ENCODE peak calls at places on chromosomes 6 and 20, in four cellular contexts. I is right cardiac atrium; F is heart left ventricle; Q is CD8-positive, alpha-beta T cell. G is an unnamed sample. For H3K27me3, the result is how much of the 10 kb centered on the place peaks cover.

GRCh38 chr20:15902493-15902892 is 670.8 kb downstream of the KIF16B start:
- DNase-seq in I (no peak), F (no peak), Q (no peak), G (no peak)

GRCh38 chr20:45617591-45617990 is 11.9 kb upstream of the WFDC10A start:
- DNase-seq in I (no peak), F (no peak), Q (no peak), G (no peak)

GRCh38 chr6:80872194-80872950 is 765.9 kb downstream of the BCKDHB start:
- DNase-seq in I (no peak), F (peak), Q (no peak), G (peak)

GRCh38 chr20:13220194-13220856 is 749 bp upstream of the ISM1 start:
- DNase-seq in I (peak), F (no peak), Q (peak), G (peak)

GRCh38 chr20:4864292-4864691 is 137.0 kb downstream of the SLC23A2 start:
- DNase-seq in I (no peak), F (no peak), Q (no peak), G (no peak)

GRCh38 chr6:147390909-147391536 is 117.5 kb upstream of the SAMD5 start:
- DNase-seq in I (no peak), F (no peak), Q (no peak), G (no peak)

GRCh38 chr6:8743146-8743745 is 307.9 kb upstream of the SLC35B3 start:
- DNase-seq in I (no peak), F (no peak), Q (no peak), G (no peak)

GRCh38 chr6:7819641-7820040 is 90.9 kb downstream of the TXNDC5 start:
- DNase-seq in I (no peak), F (no peak), Q (no peak), G (no peak)

GRCh38 chr6:106692112-106692822 is 62.9 kb downstream of the QRSL1 start:
- DNase-seq in I (peak), F (no peak), Q (no peak), G (no peak)

GRCh38 chr20:12179692-12180091 is 262.0 kb downstream of the BTBD3 start:
- DNase-seq in I (no peak), F (no peak), Q (no peak), G (no peak)

GRCh38 chr6:157921685-157922367 is 59.8 kb upstream of the SYNJ2 start:
- DNase-seq in I (peak), F (peak), Q (no peak), G (no peak)

GRCh38 chr6:56902551-56903464 is 52.1 kb upstream of the BEND6 start:
- DNase-seq in I (no peak), F (peak), Q (no peak), G (no peak)

GRCh38 chr6:7684843-7685242 is 41.1 kb upstream of the BMP6 start:
- DNase-seq in I (no peak), F (no peak), Q (no peak), G (no peak)

GRCh38 chr6:140956567-140957306 is 1176.0 kb upstream of the GJE1 start:
- DNase-seq in I (no peak), F (no peak), Q (no peak), G (no peak)

GRCh38 chr6:14881399-14881798 is 364.5 kb upstream of the JARID2 start:
- DNase-seq in I (no peak), F (no peak), Q (no peak), G (no peak)

GRCh38 chr6:114042267-114043075 is 71.5 kb upstream of the HDAC2 start:
- DNase-seq in I (no peak), F (no peak), Q (no peak), G (no peak)

GRCh38 chr20:37560629-37561028 is 33.0 kb upstream of the BLCAP start:
- DNase-seq in I (no peak), F (no peak), Q (no peak), G (no peak)

GRCh38 chr20:36277546-36277945 is 28.6 kb upstream of the DLGAP4 start:
- DNase-seq in I (no peak), F (no peak), Q (no peak), G (no peak)

GRCh38 chr6:134853111-134854055 is 96.5 kb downstream of the ALDH8A1 start:
- DNase-seq in I (no peak), F (no peak), Q (no peak), G (no peak)

GRCh38 chr6:152529364-152529763 is 107.8 kb downstream of the SYNE1 start:
- DNase-seq in I (no peak), F (no peak), Q (no peak), G (no peak)

GRCh38 chr6:119443993-119444641 is 94.6 kb upstream of the MAN1A1 start:
- DNase-seq in I (no peak), F (no peak), Q (no peak), G (no peak)

GRCh38 chr6:102774326-102774725 is 1380.8 kb downstream of the GRIK2 start:
- DNase-seq in I (no peak), F (no peak), Q (no peak), G (no peak)

GRCh38 chr6:56400273-56400672 is 152.9 kb upstream of the COL21A1 start:
- DNase-seq in I (no peak), F (no peak), Q (no peak), G (no peak)

GRCh38 chr20:44714102-44714700 is 968 bp upstream of the CCN5 start:
- DNase-seq in I (no peak), F (no peak), Q (no peak), G (no peak)

GRCh38 chr6:98946877-98947410 is 802 bp downstream of the FBXL4 start:
- DNase-seq in I (peak), F (peak), Q (peak), G (no peak)

GRCh38 chr6:71220466-71220865 is 68.1 kb upstream of the OGFRL1 start:
- DNase-seq in I (no peak), F (no peak), Q (no peak), G (no peak)

GRCh38 chr6:35259946-35260626 is 551 bp downstream of the ZNF76 start:
- DNase-seq in I (peak), F (peak), Q (peak), G (peak)

GRCh38 chr6:32792901-32793400 is 23.9 kb downstream of the HLA-DOB start:
- DNase-seq in I (no peak), F (no peak), Q (no peak), G (no peak)
- H3K27me3 ChIP-seq in I (under half), F (half or more), Q (under half), G (half or more)

GRCh38 chr6:22892452-22892851 is 323.1 kb downstream of the HDGFL1 start:
- DNase-seq in I (no peak), F (no peak), Q (no peak), G (no peak)
- H3K27ac ChIP-seq in I (peak), F (peak), Q (no peak), G (peak)

DNA sequence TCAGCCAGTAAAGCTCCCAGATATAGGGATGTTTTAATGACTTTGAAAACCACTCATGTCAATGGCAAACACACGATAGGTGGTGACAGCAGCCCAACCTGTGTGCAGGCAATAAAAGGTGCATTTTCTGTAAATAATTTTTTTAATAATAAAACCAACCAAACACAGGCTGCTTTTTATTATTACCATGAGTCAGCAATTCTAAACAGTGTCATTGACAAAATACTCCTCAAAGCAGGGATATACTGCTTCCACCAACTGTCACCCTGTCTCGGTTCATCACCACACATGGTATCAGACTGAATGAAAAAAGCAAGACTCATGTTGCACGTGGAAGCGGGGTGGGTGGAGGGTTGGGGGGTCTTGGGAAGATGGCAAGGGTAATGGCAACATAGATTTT is 195.9 kb downstream of the ANKRD60 start:
- DNase-seq in I (no peak), F (no peak), Q (peak), G (no peak)
- H3K4me3 ChIP-seq in I (no peak), F (no peak), Q (no peak), G (no peak)

GRCh38 chr20:22925613-22925983 is 109.5 kb upstream of the SSTR4 start:
- DNase-seq in I (no peak), F (no peak), Q (no peak), G (no peak)
- H3K27me3 ChIP-seq in I (under half), F (under half), Q (under half), G (under half)

DNA sequence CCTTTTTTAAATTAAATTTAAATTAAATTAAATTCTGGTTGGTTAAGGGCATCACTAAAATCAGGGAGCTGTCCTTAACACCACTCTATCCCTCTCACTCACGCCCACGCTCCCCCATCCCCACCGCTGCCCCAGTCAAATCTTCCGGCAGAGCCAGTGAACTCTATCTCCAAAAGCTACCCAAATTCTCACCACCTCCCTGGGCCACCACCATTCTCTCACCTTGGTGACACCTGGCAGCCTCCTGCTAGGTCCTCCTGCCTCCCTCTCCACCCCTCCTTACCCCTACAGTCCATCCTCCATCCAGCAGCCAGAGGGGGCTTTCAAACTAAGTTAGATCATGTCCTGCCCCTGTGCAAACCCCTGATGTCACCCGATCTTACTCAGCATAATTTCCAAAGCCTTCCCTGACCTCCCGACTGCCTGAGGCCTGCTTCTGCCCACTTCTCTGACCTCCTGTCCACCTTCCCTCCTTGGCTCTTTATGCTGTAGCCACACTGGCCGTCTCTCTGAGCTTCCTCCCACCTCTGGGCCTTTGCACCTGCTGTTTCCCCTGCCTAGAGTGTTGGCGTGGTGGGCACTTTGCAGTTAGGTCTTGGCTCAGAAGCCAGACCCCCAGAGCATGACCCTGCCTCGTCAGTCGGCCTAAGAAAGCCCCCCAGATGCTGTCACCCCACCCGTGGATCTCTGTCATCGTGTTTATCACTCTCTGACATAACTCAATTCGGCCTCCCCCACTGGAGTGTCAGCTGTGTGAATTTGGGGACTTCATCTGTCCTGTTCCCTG is 24.7 kb downstream of the PTGIS start:
- DNase-seq in I (no peak), F (no peak), Q (no peak), G (no peak)
- H3K27ac ChIP-seq in I (no peak), F (no peak), Q (no peak), G (no peak)

GRCh38 chr6:50713226-50713625 is at the start of gene TFAP2D:
- DNase-seq in I (no peak), F (no peak), Q (no peak), G (no peak)
- H3K4me3 ChIP-seq in I (no peak), F (no peak), Q (no peak), G (no peak)

GRCh38 chr6:165632194-165632593 is 30.8 kb downstream of the PDE10A start:
- DNase-seq in I (no peak), F (no peak), Q (no peak), G (no peak)
- H3K27me3 ChIP-seq in I (under half), F (under half), Q (under half), G (under half)

DNA sequence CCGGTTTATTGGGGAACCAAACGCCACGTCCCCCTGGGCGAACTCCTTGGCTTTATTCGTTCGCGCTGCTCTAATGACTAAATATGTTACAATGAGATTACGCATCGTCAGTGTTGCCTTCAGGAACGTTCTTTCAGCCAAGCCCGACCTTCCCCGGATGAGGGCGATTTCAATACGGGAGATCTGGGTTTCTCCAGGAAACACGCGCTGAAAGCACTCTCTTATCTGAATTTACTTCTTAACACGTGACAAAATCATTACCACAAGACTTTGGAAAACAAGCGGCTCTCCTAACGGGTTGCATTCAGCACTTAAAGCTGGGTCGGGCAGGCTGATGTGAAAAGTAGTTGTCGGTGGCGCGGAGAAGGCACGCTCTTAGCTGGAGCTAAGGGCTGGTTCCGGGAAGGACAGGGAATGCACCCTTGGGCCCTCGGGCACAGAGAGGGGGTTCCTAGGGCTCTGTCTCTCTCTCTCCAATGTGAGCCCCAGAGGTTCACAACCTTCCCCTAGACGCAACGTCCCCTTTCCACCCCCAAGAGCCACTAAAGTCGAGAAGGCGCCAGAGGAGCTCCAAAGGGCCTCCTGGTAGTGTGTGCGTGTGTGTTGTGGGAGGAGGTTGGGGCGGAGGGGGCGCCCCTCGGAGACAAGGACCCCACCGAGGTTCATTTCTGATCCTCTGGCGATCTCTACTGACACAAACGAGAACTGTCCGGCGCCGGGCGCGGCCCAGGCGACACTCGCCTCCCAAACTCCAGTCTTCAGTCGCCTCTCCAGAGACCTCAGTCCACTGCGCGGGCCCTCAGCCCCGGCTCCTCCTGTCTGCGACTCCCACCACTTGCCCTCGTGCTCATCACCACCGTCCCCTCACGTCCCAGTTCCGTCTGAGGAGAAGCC is 7.1 kb upstream of the NKX2-2 start:
- DNase-seq in I (no peak), F (no peak), Q (no peak), G (no peak)
- H3K27ac ChIP-seq in I (no peak), F (no peak), Q (no peak), G (no peak)

GRCh38 chr20:25250508-25250907 is 2.6 kb downstream of the PYGB start:
- DNase-seq in I (no peak), F (no peak), Q (no peak), G (no peak)

GRCh38 chr20:25249198-25249931 is 1.5 kb downstream of the PYGB start:
- DNase-seq in I (no peak), F (peak), Q (no peak), G (no peak)

GRCh38 chr20:25252226-25252625 is 4.3 kb downstream of the PYGB start:
- DNase-seq in I (no peak), F (no peak), Q (peak), G (no peak)

GRCh38 chr20:25251558-25251957 is 3.7 kb downstream of the PYGB start:
- DNase-seq in I (no peak), F (no peak), Q (peak), G (no peak)

DNA sequence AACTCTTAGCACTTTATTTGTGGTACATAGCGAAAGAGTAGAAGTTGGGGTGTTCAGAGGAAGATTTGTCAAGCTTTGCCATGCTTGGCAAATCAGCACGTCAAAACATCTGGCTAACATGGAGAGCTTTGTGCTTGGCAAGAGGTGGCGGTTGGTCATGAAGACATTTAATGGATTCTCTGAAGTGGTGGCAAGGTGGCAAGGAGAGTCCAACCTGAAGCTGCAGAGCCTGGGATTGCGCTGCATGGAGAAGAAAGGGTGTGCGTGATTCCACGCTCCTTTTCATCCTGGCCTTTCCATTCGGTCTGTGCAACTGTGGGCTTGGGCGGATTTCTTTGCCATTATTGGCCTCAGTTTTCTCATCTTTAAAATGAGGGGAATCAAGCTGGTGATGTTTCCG is 3.1 kb downstream of the PYGB start:
- DNase-seq in I (no peak), F (no peak), Q (peak), G (no peak)
- H3K4me3 ChIP-seq in I (no peak), F (peak), Q (no peak), G (peak)

G was measured in left ventricle myocardium inferior.